ENCODE peak calls at places on chromosome 20, in nine cellular contexts. Z, H, U, G, P, C, R, Q and K are unnamed samples.

GRCh38 chr20:20364016-20364746 is 3.7 kb upstream of the INSM1 start:
- DNase-seq in Z (no peak), H (no peak), U (no peak), G (no peak), P (no peak), C (no peak), R (no peak), Q (no peak), K (no peak)

GRCh38 chr20:6767536-6768227 is at the start of gene BMP2:
- DNase-seq in Z (peak), H (peak), U (peak), G (no peak), P (peak), C (peak), R (peak), Q (no peak), K (peak)

GRCh38 chr20:2022163-2022562 is 28.3 kb upstream of the PDYN start:
- DNase-seq in Z (no peak), H (no peak), U (no peak), G (no peak), P (peak), C (no peak), R (peak), Q (no peak), K (no peak)

GRCh38 chr20:21623074-21623780 is 82.2 kb upstream of the PAX1 start:
- DNase-seq in Z (peak), H (no peak), U (no peak), G (no peak), P (no peak), C (no peak), R (no peak), Q (no peak), K (no peak)

GRCh38 chr20:43658068-43658722 is 8.7 kb upstream of the MYBL2 start:
- DNase-seq in Z (no peak), H (peak), U (peak), G (no peak), P (no peak), C (no peak), R (peak), Q (no peak), K (peak)

GRCh38 chr20:49925901-49926454 is 10.2 kb upstream of the RNF114 start:
- DNase-seq in Z (peak), H (no peak), U (peak), G (no peak), P (no peak), C (no peak), R (no peak), Q (no peak), K (no peak)

GRCh38 chr20:13648872-13649271 is 10.1 kb upstream of the TASP1 start:
- DNase-seq in Z (peak), H (no peak), U (no peak), G (no peak), P (no peak), C (no peak), R (no peak), Q (no peak), K (no peak)

GRCh38 chr20:37297066-37297736 is 7.7 kb downstream of the MANBAL start:
- DNase-seq in Z (no peak), H (peak), U (peak), G (no peak), P (no peak), C (peak), R (peak), Q (peak), K (no peak)

GRCh38 chr20:34546751-34547181 is 11.8 kb upstream of the MAP1LC3A start:
- DNase-seq in Z (no peak), H (no peak), U (no peak), G (no peak), P (no peak), C (no peak), R (no peak), Q (no peak), K (no peak)

GRCh38 chr20:43579861-43580793 is 10.6 kb upstream of the IFT52 start:
- DNase-seq in Z (peak), H (no peak), U (no peak), G (no peak), P (peak), C (peak), R (no peak), Q (no peak), K (no peak)

GRCh38 chr20:16942702-16943101 is 194.5 kb downstream of the OTOR start:
- DNase-seq in Z (peak), H (peak), U (peak), G (no peak), P (peak), C (no peak), R (peak), Q (no peak), K (no peak)

GRCh38 chr20:31972481-31973386 is 4.8 kb downstream of the XKR7 start:
- DNase-seq in Z (no peak), H (no peak), U (peak), G (no peak), P (peak), C (no peak), R (no peak), Q (no peak), K (no peak)

GRCh38 chr20:25286917-25287316 is 39.0 kb downstream of the PYGB start:
- DNase-seq in Z (no peak), H (no peak), U (no peak), G (no peak), P (no peak), C (no peak), R (no peak), Q (no peak), K (no peak)

GRCh38 chr20:8094415-8094818 is 37.6 kb upstream of the PLCB1 start:
- DNase-seq in Z (no peak), H (peak), U (peak), G (no peak), P (peak), C (no peak), R (peak), Q (peak), K (no peak)